ENCODE peak calls at places on chromosomes 12 and 14, in eight cellular contexts. F is type B pancreatic cell, U is spleen, J is cardiac muscle cell, I is WTC11, X is HCT116, H is fibroblast of mammary gland, C is SK-N-SH. Y is an unnamed sample.

GRCh38 chr12:65765436-65765813 is 58.9 kb upstream of the HMGA2 start:
- DNase-seq in X (peak), F (no peak), I (no peak), J (no peak), H (peak), U (no peak), C (no peak), Y (no peak)

GRCh38 chr12:57460457-57461325 is 1.1 kb downstream of the GLI1 start:
- DNase-seq in J (peak), U (peak), I (peak), H (no peak), X (no peak), C (peak), F (no peak), Y (peak)

GRCh38 chr14:53367631-53368030 is 214.5 kb upstream of the DDHD1 start:
- DNase-seq in F (no peak), H (peak), C (no peak), X (no peak), J (no peak), I (no peak), U (no peak), Y (no peak)

GRCh38 chr12:78622529-78623221 is 241.9 kb upstream of the SYT1 start:
- DNase-seq in I (no peak), H (no peak), C (no peak), X (no peak), J (no peak), U (no peak), F (no peak), Y (no peak)

GRCh38 chr14:42001436-42001835 is 394.8 kb downstream of the LRFN5 start:
- DNase-seq in J (no peak), H (peak), C (no peak), I (no peak), X (no peak), U (no peak), F (no peak), Y (no peak)

GRCh38 chr12:92041742-92042141 is 103.9 kb downstream of the BTG1 start:
- DNase-seq in H (no peak), X (no peak), C (no peak), F (no peak), U (no peak), I (no peak), J (no peak), Y (peak)

GRCh38 chr14:22824711-22825359 is 4.9 kb upstream of the MRPL52 start:
- DNase-seq in U (peak), X (peak), H (peak), J (no peak), C (no peak), F (no peak), I (no peak), Y (no peak)

GRCh38 chr12:23096321-23096720 is 471.4 kb downstream of the ETNK1 start:
- DNase-seq in I (no peak), U (no peak), C (no peak), F (no peak), H (no peak), J (no peak), X (no peak), Y (no peak)

GRCh38 chr14:25041898-25042297 is 8.0 kb downstream of the STXBP6 start:
- DNase-seq in H (no peak), X (no peak), F (no peak), J (no peak), C (no peak), U (no peak), I (no peak), Y (no peak)

GRCh38 chr14:92040431-92041040 is 677 bp upstream of the TRIP11 start:
- DNase-seq in H (peak), J (peak), F (no peak), U (no peak), C (peak), X (peak), I (no peak), Y (peak)

GRCh38 chr12:8697120-8697475 is 693 bp upstream of the RIMKLB start:
- DNase-seq in F (no peak), J (peak), X (no peak), C (no peak), H (peak), I (no peak), U (peak), Y (no peak)

GRCh38 chr14:32027255-32027939 is 49.7 kb upstream of the ARHGAP5 start:
- DNase-seq in U (no peak), C (no peak), F (no peak), I (no peak), H (peak), J (no peak), X (no peak), Y (no peak)

GRCh38 chr12:109271418-109271817 is 37.7 kb downstream of the FOXN4 start:
- DNase-seq in C (no peak), U (no peak), H (no peak), X (no peak), I (no peak), J (no peak), F (no peak), Y (no peak)

GRCh38 chr14:80059041-80059440 is 152.3 kb downstream of the DIO2 start:
- DNase-seq in I (no peak), C (no peak), X (no peak), U (no peak), H (no peak), F (no peak), J (no peak), Y (no peak)

GRCh38 chr12:388547-389137 is 478 bp downstream of the KDM5A start:
- DNase-seq in X (no peak), I (peak), F (no peak), H (peak), U (peak), J (peak), C (no peak), Y (no peak)

GRCh38 chr14:96249016-96249415 is 7.0 kb upstream of the BDKRB1 start:
- DNase-seq in C (no peak), F (no peak), J (no peak), H (peak), I (no peak), U (no peak), X (no peak), Y (no peak)

GRCh38 chr12:53938276-53939140 is at the start of gene HOXC13:
- DNase-seq in I (peak), F (peak), H (peak), X (peak), J (peak), C (peak), U (no peak), Y (peak)

GRCh38 chr14:95981939-95982338 is 57.2 kb upstream of the C14orf132 start:
- DNase-seq in I (no peak), U (no peak), J (peak), F (no peak), C (no peak), H (no peak), X (no peak), Y (peak)

GRCh38 chr12:89525002-89525823 is 617 bp upstream of the GALNT4 start:
- DNase-seq in I (peak), U (peak), X (no peak), J (peak), H (peak), F (peak), C (peak), Y (peak)

GRCh38 chr12:53077030-53077429 is 2.2 kb downstream of the SPRYD3 start:
- DNase-seq in J (no peak), H (no peak), X (no peak), I (no peak), F (no peak), U (no peak), C (no peak), Y (peak)

GRCh38 chr12:109871678-109872314 is 8.5 kb downstream of the GLTP start:
- DNase-seq in J (no peak), X (no peak), F (no peak), U (no peak), H (peak), I (no peak), C (peak), Y (no peak)

GRCh38 chr12:6294533-6295186 is 15.8 kb upstream of the PLEKHG6 start:
- DNase-seq in U (no peak), H (no peak), J (no peak), C (no peak), F (no peak), I (no peak), X (no peak), Y (peak)

GRCh38 chr12:61422786-61423185 is 837.4 kb upstream of the USP15 start:
- DNase-seq in X (no peak), F (no peak), J (no peak), H (no peak), I (no peak), C (no peak), U (no peak), Y (no peak)

GRCh38 chr12:60106207-60106606 is 510.4 kb downstream of the SLC16A7 start:
- DNase-seq in F (no peak), H (peak), I (no peak), J (no peak), C (no peak), U (no peak), X (no peak), Y (no peak)
- TF ChIP-seq CTCF in F (peak), H (peak), I (no peak), J (peak), C (peak), U (no peak), X (peak), Y (peak)

DNA sequence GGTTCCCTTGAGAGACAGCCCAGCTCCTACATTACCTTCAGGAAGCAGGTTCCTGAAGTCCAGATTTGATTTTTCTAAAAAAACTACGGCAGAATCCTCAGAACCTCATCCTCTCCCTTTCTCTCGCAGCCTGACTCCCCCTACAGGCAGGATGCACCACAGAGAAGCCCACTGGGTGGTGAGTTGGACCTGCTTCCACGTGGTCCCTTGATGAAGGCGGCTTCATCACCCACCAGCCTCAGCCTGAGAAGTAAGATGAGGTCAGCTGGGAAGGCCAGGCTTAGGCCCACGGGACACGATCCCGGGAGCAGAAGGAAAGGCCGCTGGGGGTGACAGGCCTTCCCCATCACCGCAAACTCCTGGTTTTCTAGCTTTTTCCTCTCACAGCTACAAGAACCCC is 83.0 kb downstream of the ACTN1 start:
- DNase-seq in H (peak), F (no peak), J (no peak), U (no peak), X (no peak), C (no peak), I (peak), Y (peak)
- TF ChIP-seq CTCF in H (peak), F (peak), J (peak), U (no peak), X (peak), C (peak), I (no peak), Y (peak)

DNA sequence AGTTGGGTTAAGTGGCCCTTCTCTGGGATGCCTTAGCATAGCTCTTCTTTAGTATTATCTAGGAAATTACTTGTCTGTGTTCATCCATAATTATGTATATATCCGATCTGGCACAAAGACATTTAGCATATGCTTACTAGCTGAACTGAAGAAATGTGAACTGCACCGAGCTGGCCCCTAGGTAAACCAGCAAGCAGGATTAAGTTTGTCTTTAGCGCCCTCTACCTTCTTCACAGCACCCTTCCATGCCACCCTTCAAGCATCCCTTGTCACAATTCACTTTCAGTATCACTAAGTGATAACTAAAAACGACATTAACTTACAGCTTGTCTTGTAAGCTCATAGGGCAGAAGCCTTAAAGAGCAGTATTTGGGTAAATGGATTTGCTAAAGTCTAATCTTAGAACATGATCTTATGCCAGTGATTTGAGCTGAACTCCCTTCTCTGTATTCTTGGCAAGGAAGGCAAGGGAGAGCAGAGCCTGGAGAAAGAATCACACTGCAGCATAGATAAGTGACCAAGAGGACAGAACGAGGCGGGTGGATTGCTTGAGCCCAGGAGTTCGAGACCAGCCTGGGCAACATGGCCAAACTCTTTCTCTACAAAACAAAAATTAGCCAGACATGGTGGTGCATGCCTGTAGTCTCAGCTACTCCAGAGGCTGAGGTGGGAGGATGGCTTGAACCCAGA is 2.6 kb upstream of the HAL start:
- DNase-seq in H (peak), J (peak), X (peak), I (peak), U (no peak), C (peak), F (no peak), Y (peak)
- TF ChIP-seq CTCF in H (peak), J (peak), X (peak), I (peak), U (peak), C (peak), F (peak), Y (peak)

DNA sequence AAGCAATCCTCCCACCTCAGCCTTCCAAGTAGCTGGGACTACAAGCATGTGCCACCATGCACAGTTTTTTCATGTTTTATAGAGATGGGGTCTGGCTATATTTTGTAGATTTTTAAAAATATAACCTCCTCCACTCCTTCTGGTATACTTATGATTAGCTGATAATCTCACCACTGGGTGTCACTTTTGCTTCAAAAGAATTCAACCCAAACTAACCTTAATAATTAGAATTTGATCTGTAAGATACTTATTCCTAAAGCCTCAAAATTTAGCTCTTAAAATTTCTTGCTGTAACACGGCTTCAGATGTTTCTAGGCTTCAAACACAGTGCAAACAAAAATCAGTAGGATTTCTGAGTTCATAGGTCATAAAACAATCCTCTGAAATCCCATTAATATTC is 130.3 kb downstream of the CEP83 start:
- DNase-seq in J (no peak), H (no peak), F (no peak), I (no peak), X (no peak), C (no peak), U (no peak), Y (no peak)
- TF ChIP-seq CTCF in J (peak), H (peak), F (no peak), I (no peak), X (no peak), C (no peak), U (no peak), Y (peak)

DNA sequence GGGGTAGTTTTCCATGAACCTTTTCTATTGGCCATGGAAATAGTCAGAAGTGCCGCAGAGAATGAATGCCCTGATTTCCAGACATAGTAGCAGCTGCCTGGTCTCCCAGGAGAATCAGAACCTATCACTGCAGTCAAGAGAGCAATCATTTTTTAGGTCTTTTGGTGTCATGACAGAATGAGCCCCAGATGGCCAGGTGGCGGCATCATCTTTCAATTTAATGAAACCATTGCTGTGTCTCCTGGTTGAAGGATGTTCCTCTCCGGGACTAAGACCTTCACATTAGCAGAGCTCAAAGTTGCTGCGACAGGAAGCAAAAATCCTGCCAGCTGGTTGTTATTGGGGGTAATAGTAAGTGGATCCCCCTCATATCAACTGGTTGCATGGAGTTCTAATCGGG is 18.8 kb downstream of the TNFAIP2 start:
- DNase-seq in J (no peak), I (no peak), C (no peak), X (no peak), U (no peak), H (no peak), F (no peak), Y (no peak)
- TF ChIP-seq CTCF in J (no peak), I (no peak), C (no peak), X (no peak), U (no peak), H (no peak), F (no peak), Y (no peak)

GRCh38 chr12:13208533-13209278 is 12.2 kb downstream of the EMP1 start:
- DNase-seq in C (peak), X (no peak), U (no peak), H (no peak), J (peak), I (no peak), F (no peak), Y (peak)
- TF ChIP-seq CTCF in C (peak), X (peak), U (no peak), H (peak), J (peak), I (no peak), F (peak), Y (peak)

DNA sequence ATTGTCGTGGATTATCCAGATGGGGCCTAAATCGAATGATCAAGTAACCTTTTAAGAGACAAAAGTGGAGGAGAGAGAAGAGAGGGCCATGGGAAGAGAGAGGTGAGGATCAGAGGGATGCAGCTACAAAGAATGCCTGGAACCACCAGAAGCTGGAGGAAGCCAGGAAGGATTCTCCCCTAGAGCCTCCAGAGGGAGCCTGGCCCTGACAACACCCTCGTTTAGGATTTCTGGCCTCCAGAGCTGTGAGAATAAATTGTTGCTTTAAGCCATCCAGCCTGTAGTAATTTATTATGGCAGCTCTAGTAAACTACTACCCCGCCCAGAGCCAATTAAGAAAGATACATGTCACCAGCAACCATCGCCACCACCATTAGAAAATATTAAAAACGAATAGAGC is 46.2 kb upstream of the GSC start:
- DNase-seq in C (no peak), H (peak), U (no peak), X (no peak), F (no peak), I (no peak), J (no peak), Y (peak)
- TF ChIP-seq CTCF in C (no peak), H (peak), U (no peak), X (peak), F (no peak), I (no peak), J (no peak), Y (peak)

Y was measured in endodermal cell.